ENCODE peak calls at places on chromosomes 12 and 14, in six cellular contexts. B is activated T-cell treated with anti-CD3 and anti-CD28 coated beads, Interleukin-2, amount 50 U/mL, for 1 hour; G is tibial nerve; A is Right ventricle myocardium superior; S is HS-27A; P is stimulated activated naive B cell treated with anti-CD40 and anti-IgM and Interleukin-4, amounts not matched to agents 10 μg/mL and 1 μg/mL and 100 μg/mL, for 72 hours. Q is an unnamed sample.

GRCh38 chr12:131092911-131093901 is 139.5 kb downstream of the ADGRD1 start:
- DNase-seq in A (peak; percentile 40), G (peak; percentile 23), B (no peak), P (peak; percentile 79), S (no peak), Q (peak; percentile 98)

GRCh38 chr12:32881107-32881506 is 15.5 kb downstream of the PKP2 start:
- DNase-seq in S (no peak), G (no peak), B (no peak), A (no peak), P (no peak), Q (no peak)

GRCh38 chr12:131041968-131042847 is 88.5 kb downstream of the ADGRD1 start:
- DNase-seq in G (no peak), S (no peak), P (no peak), A (no peak), B (no peak), Q (no peak)

GRCh38 chr12:91767237-91767636 is 378.4 kb downstream of the BTG1 start:
- DNase-seq in S (no peak), P (no peak), G (no peak), B (no peak), A (no peak), Q (no peak)

GRCh38 chr12:129927316-129927900 is 23.6 kb upstream of the TMEM132D start:
- DNase-seq in P (no peak), A (no peak), S (no peak), G (no peak), B (no peak), Q (no peak)

GRCh38 chr14:89324501-89325298 is 92.3 kb downstream of the FOXN3 start:
- DNase-seq in S (no peak), B (no peak), A (no peak), P (no peak), G (no peak), Q (no peak)

GRCh38 chr14:105974902-105975301 is 448.5 kb downstream of the TMEM121 start:
- DNase-seq in S (no peak), P (no peak), A (no peak), B (peak; percentile 74), G (no peak), Q (no peak)

GRCh38 chr12:75964150-75964549 is 67.4 kb downstream of the PHLDA1 start:
- DNase-seq in B (no peak), P (no peak), S (no peak), A (peak; percentile 68), G (no peak), Q (no peak)

GRCh38 chr14:57051633-57052032 is 217.1 kb downstream of the EXOC5 start:
- DNase-seq in S (no peak), A (no peak), G (no peak), P (no peak), B (no peak), Q (no peak)

GRCh38 chr12:127362121-127362520 is 904.8 kb upstream of the TMEM132C start:
- DNase-seq in S (no peak), P (no peak), B (no peak), A (no peak), G (no peak), Q (no peak)

GRCh38 chr12:130514149-130514551 is 176.5 kb downstream of the PIWIL1 start:
- DNase-seq in G (no peak), P (no peak), S (no peak), B (no peak), A (no peak), Q (no peak)

GRCh38 chr14:64196668-64197411 is 97.3 kb downstream of the ESR2 start:
- DNase-seq in G (no peak), A (peak; percentile 70), B (no peak), P (peak; percentile 47), S (no peak), Q (no peak)

GRCh38 chr14:80522936-80523335 is 311.6 kb upstream of the DIO2 start:
- DNase-seq in P (no peak), S (no peak), A (no peak), G (no peak), B (no peak), Q (no peak)

GRCh38 chr14:77579065-77579464 is 37.4 kb downstream of the SPTLC2 start:
- DNase-seq in A (no peak), B (no peak), G (no peak), S (no peak), P (no peak), Q (no peak)

GRCh38 chr14:56413721-56414120 is 165.9 kb upstream of the TMEM260 start:
- DNase-seq in S (no peak), G (no peak), P (no peak), A (no peak), B (no peak), Q (no peak)

GRCh38 chr14:90332271-90332584 is 487 bp upstream of the NRDE2 start:
- DNase-seq in S (no peak), G (no peak), B (no peak), A (no peak), P (no peak), Q (no peak)

GRCh38 chr12:43937947-43938346 is 102.1 kb downstream of the TMEM117 start:
- DNase-seq in G (no peak), P (no peak), A (no peak), S (no peak), B (no peak), Q (no peak)

GRCh38 chr14:105257464-105257863 is 9.1 kb downstream of the BTBD6 start:
- DNase-seq in B (no peak), A (no peak), G (no peak), P (no peak), S (no peak), Q (no peak)

GRCh38 chr12:121522962-121523361 is 57.9 kb downstream of the KDM2B start:
- DNase-seq in A (peak; percentile 43), B (no peak), P (peak; percentile 54), S (no peak), G (no peak), Q (peak; percentile 69)

GRCh38 chr12:69563166-69563762 is 22.0 kb upstream of the CCT2 start:
- DNase-seq in B (no peak), S (no peak), G (no peak), A (no peak), P (no peak), Q (no peak)

GRCh38 chr12:53743277-53744129 is 8.3 kb downstream of the CISTR start:
- DNase-seq in B (peak; percentile 72), P (peak; percentile 51), S (no peak), G (no peak), A (no peak), Q (no peak)

Q was measured in GM12878.